ENCODE peak calls at places on chromosomes 16 and 17, in nine cellular contexts. One of them, this sample, is unnamed.

GRCh38 chr17:7097940-7098339 is 16.7 kb downstream of the ASGR2 start:
- DNase-seq in HFFc6: peak; percentile 3
- DNase-seq in heart right ventricle: no peak
- DNase-seq in gastrocnemius medialis: no peak
- DNase-seq in tibial nerve: no peak
- DNase-seq in left lung: no peak
- DNase-seq in WTC11: no peak
- DNase-seq in mesothelial cell of epicardium: no peak
- DNase-seq in CD8-positive, alpha-beta T cell: no peak
- DNase-seq in this sample: no peak

GRCh38 chr16:78022347-78022746 is at the start of gene CLEC3A:
- DNase-seq in HFFc6: no peak
- DNase-seq in heart right ventricle: no peak
- DNase-seq in gastrocnemius medialis: no peak
- DNase-seq in tibial nerve: no peak
- DNase-seq in left lung: no peak
- DNase-seq in WTC11: no peak
- DNase-seq in mesothelial cell of epicardium: no peak
- DNase-seq in CD8-positive, alpha-beta T cell: no peak
- DNase-seq in this sample: no peak

GRCh38 chr17:67477687-67478086 is 100.6 kb downstream of the PITPNC1 start:
- DNase-seq in HFFc6: peak; percentile 53
- DNase-seq in heart right ventricle: no peak
- DNase-seq in gastrocnemius medialis: no peak
- DNase-seq in tibial nerve: no peak
- DNase-seq in left lung: no peak
- DNase-seq in WTC11: no peak
- DNase-seq in mesothelial cell of epicardium: no peak
- DNase-seq in CD8-positive, alpha-beta T cell: no peak
- DNase-seq in this sample: no peak

GRCh38 chr17:4947411-4948165 is 742 bp downstream of the PFN1 start:
- DNase-seq in HFFc6: peak; percentile 49
- DNase-seq in heart right ventricle: peak; percentile 53
- DNase-seq in gastrocnemius medialis: peak; percentile 56
- DNase-seq in tibial nerve: peak; percentile 32
- DNase-seq in left lung: peak; percentile 67
- DNase-seq in WTC11: peak; percentile 59
- DNase-seq in mesothelial cell of epicardium: peak; percentile 56
- DNase-seq in CD8-positive, alpha-beta T cell: peak; percentile 67
- DNase-seq in this sample: peak; percentile 36

GRCh38 chr17:58278661-58279015 is 2.1 kb downstream of the MPO start:
- DNase-seq in HFFc6: no peak
- DNase-seq in heart right ventricle: no peak
- DNase-seq in gastrocnemius medialis: peak; percentile 27
- DNase-seq in tibial nerve: no peak
- DNase-seq in left lung: no peak
- DNase-seq in WTC11: no peak
- DNase-seq in mesothelial cell of epicardium: no peak
- DNase-seq in CD8-positive, alpha-beta T cell: no peak
- DNase-seq in this sample: no peak

GRCh38 chr17:30376621-30377452 is 1.9 kb upstream of the CPD start:
- DNase-seq in HFFc6: peak; percentile 20
- DNase-seq in heart right ventricle: peak; percentile 46
- DNase-seq in gastrocnemius medialis: no peak
- DNase-seq in tibial nerve: no peak
- DNase-seq in left lung: no peak
- DNase-seq in WTC11: no peak
- DNase-seq in mesothelial cell of epicardium: no peak
- DNase-seq in CD8-positive, alpha-beta T cell: no peak
- DNase-seq in this sample: no peak

GRCh38 chr17:65131946-65132345 is 5.2 kb upstream of the RGS9 start:
- DNase-seq in HFFc6: peak; percentile 95
- DNase-seq in heart right ventricle: no peak
- DNase-seq in gastrocnemius medialis: no peak
- DNase-seq in tibial nerve: no peak
- DNase-seq in left lung: no peak
- DNase-seq in WTC11: no peak
- DNase-seq in mesothelial cell of epicardium: no peak
- DNase-seq in CD8-positive, alpha-beta T cell: no peak
- DNase-seq in this sample: no peak

GRCh38 chr16:75264999-75265910 is 13.8 kb upstream of the BCAR1 start:
- DNase-seq in HFFc6: no peak
- DNase-seq in heart right ventricle: peak; percentile 60
- DNase-seq in gastrocnemius medialis: peak; percentile 72
- DNase-seq in tibial nerve: no peak
- DNase-seq in left lung: no peak
- DNase-seq in WTC11: no peak
- DNase-seq in mesothelial cell of epicardium: no peak
- DNase-seq in CD8-positive, alpha-beta T cell: no peak
- DNase-seq in this sample: no peak

GRCh38 chr17:14201595-14201994 is 35.1 kb downstream of the CDRT15 start:
- DNase-seq in HFFc6: no peak
- DNase-seq in heart right ventricle: no peak
- DNase-seq in gastrocnemius medialis: no peak
- DNase-seq in tibial nerve: no peak
- DNase-seq in left lung: peak; percentile 47
- DNase-seq in WTC11: no peak
- DNase-seq in mesothelial cell of epicardium: no peak
- DNase-seq in CD8-positive, alpha-beta T cell: peak; percentile 58
- DNase-seq in this sample: no peak

GRCh38 chr16:12819126-12820117 is 15.7 kb upstream of the CPPED1 start:
- DNase-seq in HFFc6: peak; percentile 33
- DNase-seq in heart right ventricle: peak; percentile 59
- DNase-seq in gastrocnemius medialis: peak; percentile 21
- DNase-seq in tibial nerve: peak; percentile 33
- DNase-seq in left lung: peak; percentile 70
- DNase-seq in WTC11: peak; percentile 89
- DNase-seq in mesothelial cell of epicardium: peak; percentile 42
- DNase-seq in CD8-positive, alpha-beta T cell: peak; percentile 68
- DNase-seq in this sample: peak; percentile 56

GRCh38 chr16:78606572-78606971 is 507.1 kb downstream of the WWOX start:
- DNase-seq in HFFc6: no peak
- DNase-seq in heart right ventricle: no peak
- DNase-seq in gastrocnemius medialis: no peak
- DNase-seq in tibial nerve: no peak
- DNase-seq in left lung: no peak
- DNase-seq in WTC11: no peak
- DNase-seq in mesothelial cell of epicardium: no peak
- DNase-seq in CD8-positive, alpha-beta T cell: no peak
- DNase-seq in this sample: no peak

DNA sequence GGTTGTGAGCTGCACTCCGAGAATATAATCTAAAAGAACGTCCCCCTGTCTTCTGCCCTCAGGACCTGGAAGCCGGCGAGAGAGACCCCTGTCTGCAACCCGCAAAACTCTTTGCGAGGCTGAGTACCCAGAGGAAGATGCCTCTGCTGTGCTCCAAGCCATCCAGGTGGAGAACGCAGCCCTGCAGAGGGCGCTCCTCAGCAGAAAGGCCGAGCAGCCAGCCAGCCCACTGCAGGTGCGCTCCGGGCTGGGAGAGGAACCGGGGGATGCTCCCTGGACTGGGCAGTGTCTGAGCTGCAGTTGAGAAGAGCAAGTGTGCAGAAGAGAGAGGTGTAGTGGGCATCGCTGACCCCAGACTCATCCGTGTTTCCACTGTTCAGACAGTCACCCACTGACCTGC is 148.3 kb downstream of the KATNIP start:
- DNase-seq in HFFc6: no peak
- DNase-seq in heart right ventricle: no peak
- DNase-seq in gastrocnemius medialis: no peak
- DNase-seq in tibial nerve: no peak
- DNase-seq in left lung: no peak
- DNase-seq in WTC11: peak; percentile 94
- DNase-seq in mesothelial cell of epicardium: no peak
- DNase-seq in CD8-positive, alpha-beta T cell: no peak
- DNase-seq in this sample: no peak
- TF ChIP-seq CTCF in HFFc6: peak; percentile 72
- TF ChIP-seq CTCF in heart right ventricle: no peak
- TF ChIP-seq CTCF in gastrocnemius medialis: no peak
- TF ChIP-seq CTCF in tibial nerve: no peak
- TF ChIP-seq CTCF in left lung: no peak
- TF ChIP-seq CTCF in WTC11: peak; percentile 61
- TF ChIP-seq CTCF in mesothelial cell of epicardium: no peak
- TF ChIP-seq CTCF in CD8-positive, alpha-beta T cell: no peak
- TF ChIP-seq CTCF in this sample: peak; percentile 57

GRCh38 chr17:19647697-19648474 is 665 bp upstream of the ALDH3A2 start:
- DNase-seq in HFFc6: peak; percentile 58
- DNase-seq in heart right ventricle: peak; percentile 72
- DNase-seq in gastrocnemius medialis: peak; percentile 71
- DNase-seq in tibial nerve: peak; percentile 42
- DNase-seq in left lung: peak; percentile 78
- DNase-seq in WTC11: peak; percentile 56
- DNase-seq in mesothelial cell of epicardium: no peak
- DNase-seq in CD8-positive, alpha-beta T cell: peak; percentile 27
- DNase-seq in this sample: peak; percentile 20

GRCh38 chr17:19650826-19651225 is 2.3 kb downstream of the ALDH3A2 start:
- DNase-seq in HFFc6: peak; percentile 33
- DNase-seq in heart right ventricle: no peak
- DNase-seq in gastrocnemius medialis: no peak
- DNase-seq in tibial nerve: no peak
- DNase-seq in left lung: no peak
- DNase-seq in WTC11: no peak
- DNase-seq in mesothelial cell of epicardium: no peak
- DNase-seq in CD8-positive, alpha-beta T cell: no peak
- DNase-seq in this sample: no peak

GRCh38 chr17:19651461-19652238 is 3.1 kb downstream of the ALDH3A2 start:
- DNase-seq in HFFc6: no peak
- DNase-seq in heart right ventricle: no peak
- DNase-seq in gastrocnemius medialis: no peak
- DNase-seq in tibial nerve: no peak
- DNase-seq in left lung: no peak
- DNase-seq in WTC11: no peak
- DNase-seq in mesothelial cell of epicardium: no peak
- DNase-seq in CD8-positive, alpha-beta T cell: no peak
- DNase-seq in this sample: no peak

GRCh38 chr17:19646788-19647696 is 1.5 kb upstream of the ALDH3A2 start:
- DNase-seq in HFFc6: no peak
- DNase-seq in heart right ventricle: no peak
- DNase-seq in gastrocnemius medialis: peak; percentile 16
- DNase-seq in tibial nerve: no peak
- DNase-seq in left lung: no peak
- DNase-seq in WTC11: no peak
- DNase-seq in mesothelial cell of epicardium: no peak
- DNase-seq in CD8-positive, alpha-beta T cell: no peak
- DNase-seq in this sample: no peak

GRCh38 chr17:19648475-19649406 is at the start of gene ALDH3A2:
- DNase-seq in HFFc6: peak; percentile 88
- DNase-seq in heart right ventricle: peak; percentile 97
- DNase-seq in gastrocnemius medialis: peak; percentile 96
- DNase-seq in tibial nerve: peak; percentile 97
- DNase-seq in left lung: peak; percentile 99
- DNase-seq in WTC11: peak; percentile 89
- DNase-seq in mesothelial cell of epicardium: peak; percentile 91
- DNase-seq in CD8-positive, alpha-beta T cell: peak; percentile 87
- DNase-seq in this sample: peak; percentile 95
- TF ChIP-seq CTCF in HFFc6: peak; percentile 39
- TF ChIP-seq CTCF in heart right ventricle: no peak
- TF ChIP-seq CTCF in gastrocnemius medialis: peak; percentile 28
- TF ChIP-seq CTCF in tibial nerve: peak; percentile 24
- TF ChIP-seq CTCF in left lung: no peak
- TF ChIP-seq CTCF in WTC11: no peak
- TF ChIP-seq CTCF in mesothelial cell of epicardium: no peak
- TF ChIP-seq CTCF in CD8-positive, alpha-beta T cell: no peak
- TF ChIP-seq CTCF in this sample: peak; percentile 23

GRCh38 chr16:50845296-50845695 is 103.4 kb downstream of the CYLD start:
- DNase-seq in HFFc6: no peak
- DNase-seq in heart right ventricle: no peak
- DNase-seq in gastrocnemius medialis: no peak
- DNase-seq in tibial nerve: no peak
- DNase-seq in left lung: no peak
- DNase-seq in WTC11: no peak
- DNase-seq in mesothelial cell of epicardium: no peak
- DNase-seq in CD8-positive, alpha-beta T cell: no peak
- DNase-seq in this sample: no peak

GRCh38 chr16:50847166-50847565 is 105.3 kb downstream of the CYLD start:
- DNase-seq in HFFc6: no peak
- DNase-seq in heart right ventricle: no peak
- DNase-seq in gastrocnemius medialis: no peak
- DNase-seq in tibial nerve: no peak
- DNase-seq in left lung: no peak
- DNase-seq in WTC11: no peak
- DNase-seq in mesothelial cell of epicardium: no peak
- DNase-seq in CD8-positive, alpha-beta T cell: no peak
- DNase-seq in this sample: no peak

GRCh38 chr16:50844840-50845239 is 103.0 kb downstream of the CYLD start:
- DNase-seq in HFFc6: no peak
- DNase-seq in heart right ventricle: no peak
- DNase-seq in gastrocnemius medialis: no peak
- DNase-seq in tibial nerve: no peak
- DNase-seq in left lung: no peak
- DNase-seq in WTC11: no peak
- DNase-seq in mesothelial cell of epicardium: no peak
- DNase-seq in CD8-positive, alpha-beta T cell: no peak
- DNase-seq in this sample: no peak

GRCh38 chr16:50846511-50846910 is 104.6 kb downstream of the CYLD start:
- DNase-seq in HFFc6: no peak
- DNase-seq in heart right ventricle: no peak
- DNase-seq in gastrocnemius medialis: no peak
- DNase-seq in tibial nerve: no peak
- DNase-seq in left lung: no peak
- DNase-seq in WTC11: no peak
- DNase-seq in mesothelial cell of epicardium: no peak
- DNase-seq in CD8-positive, alpha-beta T cell: no peak
- DNase-seq in this sample: no peak

GRCh38 chr16:50848755-50849514 is 107.0 kb downstream of the CYLD start:
- DNase-seq in HFFc6: no peak
- DNase-seq in heart right ventricle: no peak
- DNase-seq in gastrocnemius medialis: no peak
- DNase-seq in tibial nerve: no peak
- DNase-seq in left lung: no peak
- DNase-seq in WTC11: no peak
- DNase-seq in mesothelial cell of epicardium: no peak
- DNase-seq in CD8-positive, alpha-beta T cell: no peak
- DNase-seq in this sample: no peak
- TF ChIP-seq CTCF in HFFc6: no peak
- TF ChIP-seq CTCF in heart right ventricle: no peak
- TF ChIP-seq CTCF in gastrocnemius medialis: no peak
- TF ChIP-seq CTCF in tibial nerve: no peak
- TF ChIP-seq CTCF in left lung: no peak
- TF ChIP-seq CTCF in WTC11: no peak
- TF ChIP-seq CTCF in mesothelial cell of epicardium: no peak
- TF ChIP-seq CTCF in CD8-positive, alpha-beta T cell: no peak
- TF ChIP-seq CTCF in this sample: no peak

DNA sequence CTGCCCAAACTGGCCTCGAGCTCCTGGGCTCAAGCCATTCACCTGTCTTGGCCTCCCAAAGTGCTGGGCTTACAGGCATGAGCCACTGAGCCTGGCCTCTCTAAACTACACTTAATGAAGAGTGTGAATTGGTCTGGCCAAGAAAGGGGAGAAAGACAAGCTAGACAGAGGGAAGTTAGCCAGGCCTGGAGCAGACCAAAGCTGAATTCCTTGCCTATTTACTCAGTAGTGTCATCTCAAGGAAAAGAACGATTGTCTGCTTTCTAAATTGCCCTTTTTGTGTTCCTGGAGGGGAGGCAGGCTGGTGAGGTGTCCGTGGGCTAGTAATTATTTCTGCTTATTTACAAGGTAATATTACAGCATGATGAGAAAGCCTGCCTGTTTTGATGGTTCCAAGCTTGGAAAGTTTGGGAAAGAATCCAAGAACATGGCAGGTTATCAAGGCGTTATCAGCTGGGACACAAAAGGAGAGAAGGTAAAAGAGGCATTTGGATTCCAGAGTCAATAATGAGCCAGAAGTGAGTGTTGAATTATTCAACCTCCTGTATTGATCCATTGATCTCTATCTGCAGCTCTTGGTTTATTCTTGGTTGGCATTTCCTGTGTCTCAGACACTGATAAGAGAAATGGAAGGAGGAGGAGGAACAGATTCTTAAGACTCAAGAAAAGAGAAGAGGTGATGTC is 6.3 kb upstream of the CBFB start:
- DNase-seq in HFFc6: peak; percentile 22
- DNase-seq in heart right ventricle: no peak
- DNase-seq in gastrocnemius medialis: no peak
- DNase-seq in tibial nerve: no peak
- DNase-seq in left lung: peak; percentile 16
- DNase-seq in WTC11: no peak
- DNase-seq in mesothelial cell of epicardium: no peak
- DNase-seq in CD8-positive, alpha-beta T cell: no peak
- DNase-seq in this sample: no peak
- TF ChIP-seq CTCF in HFFc6: no peak
- TF ChIP-seq CTCF in heart right ventricle: no peak
- TF ChIP-seq CTCF in gastrocnemius medialis: no peak
- TF ChIP-seq CTCF in tibial nerve: no peak
- TF ChIP-seq CTCF in left lung: no peak
- TF ChIP-seq CTCF in WTC11: no peak
- TF ChIP-seq CTCF in mesothelial cell of epicardium: no peak
- TF ChIP-seq CTCF in CD8-positive, alpha-beta T cell: no peak
- TF ChIP-seq CTCF in this sample: no peak